ENCODE peak calls at places on chromosome 20, in nine cellular contexts. Y is NCI-H1105; A is CD8-positive, alpha-beta memory T cell; I is midbrain; S is NCI-H187; D is lung; B is type B pancreatic cell; J is hippocampal formation; T is mesothelial cell of epicardium. O is an unnamed sample.

GRCh38 chr20:41577129-41578009 is 40.8 kb downstream of the CHD6 start:
- DNase-seq in A (no peak), S (no peak), J (no peak), T (no peak), D (no peak), Y (no peak), B (no peak), I (no peak), O (no peak)

GRCh38 chr20:11057624-11058023 is 383.8 kb upstream of the JAG1 start:
- DNase-seq in J (no peak), B (no peak), A (no peak), Y (no peak), D (no peak), T (no peak), I (no peak), S (no peak), O (no peak)

GRCh38 chr20:29878777-29879442 is 1378.6 kb upstream of the DEFB115 start:
- DNase-seq in J (no peak), I (no peak), T (no peak), S (no peak), D (no peak), Y (no peak), B (no peak), A (peak; percentile 30), O (peak; percentile 94)

GRCh38 chr20:17967595-17968365 is 814 bp downstream of the SNX5 start:
- DNase-seq in J (no peak), A (no peak), B (no peak), T (no peak), Y (peak; percentile 24), I (no peak), S (no peak), D (no peak), O (no peak)

GRCh38 chr20:58048096-58048702 is 180.3 kb downstream of the ANKRD60 start:
- DNase-seq in A (no peak), S (no peak), Y (no peak), J (no peak), T (no peak), B (peak; percentile 64), D (peak; percentile 25), I (peak; percentile 5), O (peak; percentile 57)

GRCh38 chr20:15637971-15638754 is 935.1 kb downstream of the KIF16B start:
- DNase-seq in B (no peak), T (no peak), Y (peak; percentile 30), A (no peak), I (no peak), J (no peak), S (no peak), D (no peak), O (no peak)

GRCh38 chr20:62246872-62247652 is 8.7 kb downstream of the OSBPL2 start:
- DNase-seq in S (peak; percentile 77), J (no peak), Y (no peak), T (no peak), I (no peak), D (no peak), A (no peak), B (no peak), O (no peak)

GRCh38 chr20:61230166-61230565 is 21.9 kb upstream of the CDH4 start:
- DNase-seq in I (no peak), Y (no peak), A (no peak), T (no peak), B (no peak), D (no peak), S (no peak), J (no peak), O (no peak)